ENCODE peak calls at places on chromosomes 16 and 17, in five cellular contexts. L is pancreas, M is kidney glomerular epithelial cell, I is Right ventricle myocardium superior, J is NCI-H774. E is an unnamed sample.

GRCh38 chr17:61474235-61474927 is 22.2 kb downstream of the TBX4 start:
- DNase-seq in I (no peak), L (no peak), J (no peak), M (no peak), E (no peak)

GRCh38 chr16:20868890-20869289 is 31.3 kb downstream of the DCUN1D3 start:
- DNase-seq in L (peak; percentile 92), I (peak; percentile 95), J (no peak), M (no peak), E (no peak)

GRCh38 chr17:27244481-27245223 is 49.3 kb upstream of the WSB1 start:
- DNase-seq in I (peak; percentile 82), J (no peak), L (no peak), M (peak; percentile 31), E (no peak)

GRCh38 chr17:56786989-56787482 is 46.7 kb downstream of the C17orf67 start:
- DNase-seq in I (no peak), J (no peak), M (peak; percentile 89), L (no peak), E (no peak)

GRCh38 chr16:22188595-22189442 is 17.3 kb upstream of the EEF2K start:
- DNase-seq in I (peak; percentile 65), M (peak; percentile 92), J (peak; percentile 51), L (peak; percentile 70), E (no peak)

GRCh38 chr17:33968350-33969044 is 286.6 kb upstream of the CCL2 start:
- DNase-seq in I (no peak), L (no peak), J (no peak), M (no peak), E (no peak)

GRCh38 chr16:29662000-29662728 is 883 bp upstream of the SPN start:
- DNase-seq in M (no peak), I (no peak), L (no peak), J (no peak), E (no peak)

GRCh38 chr16:87487361-87487924 is 5.4 kb downstream of the ZCCHC14 start:
- DNase-seq in L (peak; percentile 94), J (peak; percentile 59), I (peak; percentile 75), M (peak; percentile 53), E (no peak)

GRCh38 chr16:19118938-19119431 is 5.2 kb downstream of the ITPRIPL2 start:
- DNase-seq in L (no peak), J (no peak), I (no peak), M (peak; percentile 72), E (no peak)

E was measured in activated CD8-positive, alpha-beta memory T cell treated with anti-CD3 and anti-CD28 coated beads for 48 hours.